ENCODE peak calls at places on chromosome 3, in five cellular contexts. C is activated B cell treated with CpG ODN at 0.5 μM for 24 hours, G is HFFc6, L is fibroblast of lung, I is cardiac muscle cell. V is an unnamed sample.

GRCh38 chr3:141217389-141217788 is 14.2 kb upstream of the PXYLP1 start:
- DNase-seq in C (no peak), G (no peak), L (no peak), I (no peak), V (no peak)

GRCh38 chr3:160546727-160547126 is 18.6 kb downstream of the KPNA4 start:
- DNase-seq in C (no peak), G (no peak), L (no peak), I (no peak), V (no peak)

GRCh38 chr3:196138464-196138863 is 56.6 kb upstream of the TFRC start:
- DNase-seq in C (no peak), G (no peak), L (no peak), I (no peak), V (no peak)

GRCh38 chr3:7382293-7383033 is 521.5 kb downstream of the GRM7 start:
- DNase-seq in C (no peak), G (no peak), L (peak; percentile 95), I (no peak), V (no peak)

GRCh38 chr3:168097381-168097780 is 1.7 kb upstream of the GOLIM4 start:
- DNase-seq in C (no peak), G (no peak), L (no peak), I (no peak), V (no peak)

GRCh38 chr3:62226601-62227339 is 146.6 kb downstream of the FEZF2 start:
- DNase-seq in C (no peak), G (no peak), L (no peak), I (no peak), V (no peak)

GRCh38 chr3:55725681-55726500 is 238.8 kb upstream of the WNT5A start:
- DNase-seq in C (no peak), G (no peak), L (no peak), I (no peak), V (no peak)

GRCh38 chr3:30760040-30760439 is 134.4 kb downstream of the GADL1 start:
- DNase-seq in C (no peak), G (peak; percentile 26), L (no peak), I (no peak), V (no peak)

GRCh38 chr3:3641877-3642276 is 157.4 kb upstream of the LRRN1 start:
- DNase-seq in C (no peak), G (no peak), L (no peak), I (no peak), V (no peak)

GRCh38 chr3:150861851-150862250 is 43.4 kb downstream of the MINDY4B start:
- DNase-seq in C (no peak), G (no peak), L (no peak), I (no peak), V (no peak)

GRCh38 chr3:176430244-176430893 is 766.9 kb downstream of the TBL1XR1 start:
- DNase-seq in C (no peak), G (peak; percentile 59), L (peak; percentile 85), I (peak; percentile 38), V (no peak)

GRCh38 chr3:148227534-148227933 is 470.2 kb upstream of the AGTR1 start:
- DNase-seq in C (no peak), G (no peak), L (peak; percentile 25), I (peak; percentile 3), V (no peak)

GRCh38 chr3:34675383-34676120 is 877.1 kb downstream of the PDCD6IP start:
- DNase-seq in C (no peak), G (no peak), L (no peak), I (no peak), V (no peak)

DNA sequence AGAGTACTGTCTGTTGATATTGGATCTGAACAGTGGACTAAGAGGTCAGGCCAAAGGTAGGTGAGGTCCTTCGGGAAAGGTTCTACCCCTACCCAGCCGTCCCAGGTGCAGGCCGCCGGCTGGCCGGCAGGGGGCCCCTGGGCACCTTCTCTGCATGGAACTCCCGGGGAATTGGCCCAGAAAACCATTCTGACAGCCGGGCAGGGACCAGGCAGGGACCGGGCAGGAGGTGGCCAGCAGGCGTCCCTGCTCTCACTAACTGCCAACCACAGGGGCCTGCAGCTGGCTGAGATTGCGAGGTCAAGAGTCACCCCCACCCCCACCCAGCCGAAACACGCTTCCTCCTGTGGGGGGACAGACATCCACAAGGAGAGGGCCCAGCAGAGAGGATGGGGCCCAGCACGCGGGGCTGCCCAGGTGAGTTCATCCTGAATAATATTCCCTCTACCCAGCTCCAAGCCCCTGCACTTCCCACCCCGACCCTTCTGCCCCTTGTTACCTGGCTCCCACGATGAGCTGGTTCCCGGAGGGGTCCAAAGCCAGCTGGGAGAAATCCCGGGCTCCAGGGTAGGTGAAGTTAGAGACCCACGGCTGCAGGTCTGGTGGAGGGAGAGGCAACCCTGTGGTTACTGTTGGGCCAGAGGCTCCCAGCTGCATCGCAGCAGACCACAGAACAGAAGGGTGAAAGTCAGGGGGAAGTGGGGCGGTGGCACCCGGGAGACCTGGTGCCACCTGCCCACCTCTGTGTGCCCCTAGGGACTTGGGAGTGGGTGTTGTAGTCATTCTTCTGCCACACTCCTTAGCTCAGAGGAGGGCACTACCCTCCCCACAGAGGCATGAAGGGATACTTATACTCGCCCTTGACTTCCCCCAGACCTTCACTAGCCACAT is 84.4 kb downstream of the SEMA5B start:
- DNase-seq in C (peak; percentile 38), G (peak; percentile 66), L (peak; percentile 53), I (peak; percentile 85), V (no peak)
- TF ChIP-seq CTCF in C (no peak), G (peak; percentile 95), L (peak; percentile 84), I (peak; percentile 97), V (peak; percentile 91)

DNA sequence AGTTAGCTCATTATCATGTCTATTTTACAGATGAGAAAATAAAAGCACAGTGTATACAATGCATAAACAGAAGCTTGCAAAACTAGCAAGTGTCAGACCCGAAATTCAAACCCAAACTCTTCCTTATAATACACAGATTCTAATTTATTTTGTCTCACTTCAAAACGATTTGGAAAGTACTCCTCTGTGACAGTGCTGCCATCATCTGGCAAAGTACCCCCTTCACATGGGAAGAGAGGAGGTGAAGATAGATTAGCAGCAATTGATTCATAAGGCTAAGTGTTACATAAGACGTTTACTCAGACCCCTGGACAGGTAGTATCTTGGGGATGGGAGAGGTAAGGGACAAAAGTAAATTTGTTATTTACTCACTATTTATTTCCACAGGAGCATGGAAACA is 744.0 kb upstream of the SGO1 start:
- DNase-seq in C (no peak), G (peak; percentile 11), L (peak; percentile 5), I (peak; percentile 21), V (no peak)
- TF ChIP-seq CTCF in C (no peak), G (peak; percentile 71), L (no peak), I (peak; percentile 35), V (peak; percentile 62)

GRCh38 chr3:125051715-125052581 is 3.8 kb downstream of the HEG1 start:
- DNase-seq in C (peak; percentile 28), G (peak; percentile 86), L (peak; percentile 71), I (peak; percentile 67), V (no peak)
- TF ChIP-seq CTCF in C (no peak), G (no peak), L (no peak), I (no peak), V (no peak)

DNA sequence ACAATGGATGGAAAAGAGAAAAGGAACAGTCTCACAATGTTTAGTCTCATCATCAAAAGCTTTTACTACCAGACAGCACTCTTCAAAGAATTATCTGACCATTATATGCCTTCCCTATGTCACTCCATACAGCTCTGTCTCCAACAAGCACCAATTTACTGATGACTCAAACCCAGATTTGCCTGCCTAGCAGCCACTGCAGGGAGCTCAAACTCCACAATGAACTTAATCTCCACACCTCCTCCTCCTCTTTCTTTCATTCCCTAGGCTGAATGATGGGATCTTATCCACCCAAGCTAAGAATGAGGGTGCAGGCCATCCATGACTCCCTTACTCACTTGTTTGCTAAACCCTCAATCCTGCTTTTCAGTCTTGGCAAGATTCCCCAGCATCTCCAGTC is 45.5 kb downstream of the NBEAL2 start:
- DNase-seq in C (no peak), G (peak; percentile 41), L (peak; percentile 29), I (no peak), V (no peak)
- TF ChIP-seq CTCF in C (no peak), G (no peak), L (peak; percentile 18), I (no peak), V (no peak)

DNA sequence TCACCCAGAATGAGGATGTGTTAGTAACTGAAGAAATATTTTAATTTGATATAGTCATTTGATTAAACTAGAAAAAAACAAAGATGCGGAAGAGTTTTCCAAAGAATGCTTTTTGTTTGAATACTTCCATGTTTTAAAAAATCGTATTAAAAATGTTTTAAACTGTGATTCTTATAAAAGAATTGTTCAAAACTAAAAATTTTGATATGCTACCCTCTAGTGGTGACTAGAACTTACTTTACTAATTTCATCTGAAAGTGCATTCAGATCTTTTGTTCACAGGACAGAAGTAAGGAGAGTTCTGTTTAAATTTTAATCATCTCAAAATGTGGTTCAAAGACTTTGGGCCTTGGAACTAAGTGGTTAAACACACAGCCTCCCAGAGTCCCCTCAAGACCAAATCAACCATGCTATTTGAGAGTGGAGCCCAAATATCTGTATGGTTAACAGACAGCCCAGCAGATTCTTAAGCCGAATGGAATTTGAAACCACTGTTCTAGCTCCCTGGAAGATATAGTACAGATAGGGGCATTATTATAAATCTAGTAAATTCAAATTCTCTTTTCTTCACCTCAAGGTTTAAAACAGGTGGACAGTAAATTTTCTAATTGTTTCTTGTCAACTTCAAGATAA is 45.2 kb upstream of the SYNPR start:
- DNase-seq in C (no peak), G (peak; percentile 0), L (peak; percentile 33), I (peak; percentile 37), V (no peak)
- TF ChIP-seq CTCF in C (no peak), G (peak; percentile 76), L (no peak), I (peak; percentile 38), V (peak; percentile 74)

GRCh38 chr3:189340680-189341460 is 169.1 kb downstream of the TPRG1 start:
- DNase-seq in C (no peak), G (no peak), L (no peak), I (no peak), V (no peak)
- TF ChIP-seq CTCF in C (no peak), G (peak; percentile 17), L (no peak), I (peak; percentile 9), V (peak; percentile 52)

DNA sequence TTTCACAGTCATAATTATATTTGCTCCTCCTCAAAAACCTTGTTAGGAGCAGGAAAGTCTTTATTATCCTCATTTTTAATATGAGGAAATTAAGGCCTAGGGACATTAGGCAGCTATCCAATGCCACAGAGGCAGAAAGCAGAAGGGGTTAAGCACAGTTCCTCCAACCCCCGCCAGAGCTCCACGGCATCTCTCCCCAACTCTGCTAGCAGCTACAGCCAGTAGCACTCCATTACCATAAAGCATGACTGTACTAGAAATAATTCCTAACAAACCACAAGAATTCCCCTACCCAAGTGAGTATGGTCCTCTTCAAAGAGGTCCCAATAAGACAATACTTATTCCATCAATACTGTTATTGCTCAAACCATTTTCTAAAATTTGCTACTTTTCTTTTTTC is 9.8 kb downstream of the HEG1 start:
- DNase-seq in C (no peak), G (peak; percentile 83), L (peak; percentile 78), I (no peak), V (no peak)
- TF ChIP-seq CTCF in C (no peak), G (peak; percentile 59), L (peak; percentile 32), I (peak; percentile 27), V (no peak)

GRCh38 chr3:126734324-126734723 is 30.3 kb downstream of the CHCHD6 start:
- DNase-seq in C (no peak), G (no peak), L (no peak), I (no peak), V (no peak)

GRCh38 chr3:126732281-126733060 is 28.4 kb downstream of the CHCHD6 start:
- DNase-seq in C (no peak), G (no peak), L (peak; percentile 53), I (no peak), V (no peak)

GRCh38 chr3:126742057-126742456 is 38.0 kb downstream of the CHCHD6 start:
- DNase-seq in C (no peak), G (no peak), L (no peak), I (no peak), V (no peak)

GRCh38 chr3:126733061-126733430 is 29.0 kb downstream of the CHCHD6 start:
- DNase-seq in C (peak; percentile 3), G (no peak), L (no peak), I (no peak), V (no peak)

GRCh38 chr3:126737527-126737926 is 33.5 kb downstream of the CHCHD6 start:
- DNase-seq in C (no peak), G (no peak), L (no peak), I (no peak), V (no peak)
- TF ChIP-seq CTCF in C (no peak), G (peak; percentile 50), L (no peak), I (peak; percentile 14), V (no peak)

V was measured in type B pancreatic cell.